ENCODE peak calls at places on chromosomes 3 and 15, in nine cellular contexts. F is A549; M is GM12878; U is mesendoderm; W is epithelial cell of prostate; A is psoas muscle; O is OCI-LY7; T is Karpas-422; J is CD8-positive, alpha-beta memory T cell. P is an unnamed sample.

GRCh38 chr15:77734306-77734705 is 101.6 kb upstream of the LINGO1 start:
- DNase-seq in F (no peak), M (no peak), U (no peak), W (no peak), A (no peak), O (no peak), T (no peak), J (no peak), P (no peak)

GRCh38 chr15:47820780-47821319 is 103.5 kb downstream of the SEMA6D start:
- DNase-seq in F (no peak), M (no peak), U (no peak), W (peak; percentile 88), A (no peak), O (no peak), T (no peak), J (no peak), P (no peak)

GRCh38 chr3:195549931-195550519 is 6.9 kb upstream of the PPP1R2 start:
- DNase-seq in F (no peak), M (peak; percentile 61), U (no peak), W (no peak), A (no peak), O (peak; percentile 78), T (no peak), J (peak; percentile 75), P (peak; percentile 74)

GRCh38 chr3:13106308-13106970 is 33.2 kb upstream of the IQSEC1 start:
- DNase-seq in F (peak; percentile 56), M (no peak), U (no peak), W (no peak), A (no peak), O (no peak), T (no peak), J (no peak), P (no peak)

GRCh38 chr3:127831723-127832172 is 9.4 kb upstream of the MGLL start:
- DNase-seq in F (peak; percentile 44), M (no peak), U (peak; percentile 50), W (no peak), A (peak; percentile 79), O (peak; percentile 65), T (peak; percentile 92), J (no peak), P (no peak)

GRCh38 chr15:22973286-22973685 is 6.9 kb downstream of the CYFIP1 start:
- DNase-seq in F (no peak), M (peak; percentile 42), U (no peak), W (no peak), A (no peak), O (no peak), T (no peak), J (no peak), P (no peak)

GRCh38 chr15:26013946-26014345 is 150.8 kb upstream of the ATP10A start:
- DNase-seq in F (no peak), M (no peak), U (peak; percentile 42), W (no peak), A (no peak), O (no peak), T (no peak), J (no peak), P (peak; percentile 10)

GRCh38 chr3:98750520-98750919 is 12.6 kb upstream of the ST3GAL6 start:
- DNase-seq in F (peak; percentile 14), M (no peak), U (no peak), W (no peak), A (no peak), O (no peak), T (no peak), J (no peak), P (no peak)

GRCh38 chr3:144270100-144270499 is 298.5 kb downstream of the DIPK2A start:
- DNase-seq in F (no peak), M (no peak), U (no peak), W (no peak), A (no peak), O (no peak), T (no peak), J (no peak), P (no peak)

GRCh38 chr3:73530030-73530411 is 94.7 kb downstream of the PDZRN3 start:
- DNase-seq in F (no peak), M (no peak), U (no peak), W (no peak), A (no peak), O (no peak), T (no peak), J (no peak), P (peak; percentile 26)

GRCh38 chr3:142215111-142215510 is 10.3 kb downstream of the GK5 start:
- DNase-seq in F (peak; percentile 9), M (no peak), U (no peak), W (no peak), A (no peak), O (no peak), T (no peak), J (no peak), P (no peak)

GRCh38 chr3:62982795-62983455 is 107.7 kb upstream of the CADPS start:
- DNase-seq in F (no peak), M (no peak), U (peak; percentile 15), W (no peak), A (no peak), O (no peak), T (no peak), J (no peak), P (no peak)

GRCh38 chr3:139953131-139953910 is 18.3 kb downstream of the CLSTN2 start:
- DNase-seq in F (no peak), M (no peak), U (peak; percentile 39), W (peak; percentile 33), A (no peak), O (no peak), T (no peak), J (no peak), P (no peak)

GRCh38 chr3:60932669-60933068 is 318.6 kb downstream of the FHIT start:
- DNase-seq in F (no peak), M (no peak), U (peak; percentile 57), W (no peak), A (no peak), O (no peak), T (no peak), J (no peak), P (no peak)

GRCh38 chr3:167450195-167450594 is 23.6 kb downstream of the SERPINI2 start:
- DNase-seq in F (no peak), M (no peak), U (no peak), W (no peak), A (no peak), O (peak; percentile 26), T (peak; percentile 49), J (no peak), P (no peak)

GRCh38 chr3:12495749-12496452 is 11.6 kb downstream of the TSEN2 start:
- DNase-seq in F (no peak), M (no peak), U (peak; percentile 48), W (no peak), A (no peak), O (no peak), T (no peak), J (no peak), P (no peak)

GRCh38 chr3:152539191-152539764 is 270.5 kb downstream of the MBNL1 start:
- DNase-seq in F (peak; percentile 36), M (no peak), U (peak; percentile 58), W (no peak), A (no peak), O (peak; percentile 16), T (peak; percentile 67), J (no peak), P (no peak)

GRCh38 chr3:51802091-51802720 is 23.2 kb upstream of the IQCF6 start:
- DNase-seq in F (no peak), M (no peak), U (peak; percentile 99), W (no peak), A (no peak), O (no peak), T (no peak), J (no peak), P (peak; percentile 79)

GRCh38 chr3:164397462-164397861 is 680.8 kb downstream of the SI start:
- DNase-seq in F (no peak), M (no peak), U (no peak), W (no peak), A (no peak), O (no peak), T (no peak), J (no peak), P (no peak)

GRCh38 chr15:59186501-59186900 is 20.1 kb upstream of the LDHAL6B start:
- DNase-seq in F (peak; percentile 29), M (no peak), U (no peak), W (no peak), A (no peak), O (no peak), T (no peak), J (no peak), P (no peak)

GRCh38 chr15:39255760-39256159 is 325.1 kb upstream of the THBS1 start:
- DNase-seq in F (no peak), M (no peak), U (no peak), W (no peak), A (no peak), O (no peak), T (no peak), J (no peak), P (no peak)

GRCh38 chr15:39261397-39261796 is 319.5 kb upstream of the THBS1 start:
- DNase-seq in F (no peak), M (no peak), U (no peak), W (no peak), A (no peak), O (no peak), T (no peak), J (no peak), P (no peak)

GRCh38 chr15:39265261-39265660 is 315.6 kb upstream of the THBS1 start:
- DNase-seq in F (no peak), M (no peak), U (no peak), W (no peak), A (no peak), O (no peak), T (no peak), J (no peak), P (no peak)

GRCh38 chr15:39260791-39261190 is 320.1 kb upstream of the THBS1 start:
- DNase-seq in F (no peak), M (no peak), U (no peak), W (no peak), A (no peak), O (no peak), T (no peak), J (no peak), P (no peak)
- H3K27ac ChIP-seq in F (no peak overlapping the region), M (no peak overlapping the region), U (no peak overlapping the region), W (no peak overlapping the region), A (no peak overlapping the region), O (no peak overlapping the region), T (no peak overlapping the region), J (no peak overlapping the region), P (no peak overlapping the region)

GRCh38 chr15:90030376-90030775 is 29.3 kb downstream of the ZNF710 start:
- DNase-seq in F (no peak), M (no peak), U (no peak), W (no peak), A (peak; percentile 81), O (no peak), T (no peak), J (no peak), P (no peak)
- H3K27ac ChIP-seq in F (no peak overlapping the region), M (no peak overlapping the region), U (no peak overlapping the region), W (no peak overlapping the region), A (peak overlapping the region; percentile 16), O (no peak overlapping the region), T (no peak overlapping the region), J (no peak overlapping the region), P (no peak overlapping the region)

GRCh38 chr3:107662109-107662477 is 139.3 kb downstream of the BBX start:
- DNase-seq in F (no peak), M (no peak), U (no peak), W (no peak), A (no peak), O (no peak), T (no peak), J (no peak), P (no peak)
- H3K27ac ChIP-seq in F (no peak overlapping the region), M (no peak overlapping the region), U (no peak overlapping the region), W (no peak overlapping the region), A (peak overlapping the region; percentile 39), O (no peak overlapping the region), T (no peak overlapping the region), J (no peak overlapping the region), P (peak overlapping the region; percentile 61)

GRCh38 chr15:34514251-34514760 is 69.1 kb downstream of the GOLGA8B start:
- DNase-seq in F (peak; percentile 21), M (no peak), U (peak; percentile 35), W (no peak), A (peak; percentile 74), O (no peak), T (no peak), J (no peak), P (no peak)
- H3K27ac ChIP-seq in F (peak overlapping the region; percentile 64), M (no peak overlapping the region), U (no peak overlapping the region), W (no peak overlapping the region), A (peak overlapping the region; percentile 53), O (no peak overlapping the region), T (no peak overlapping the region), J (no peak overlapping the region), P (peak overlapping the region; percentile 75)

P was measured in esophagus muscularis mucosa.